ENCODE peak calls at places on chromosome 3, in four cellular contexts. C is mesothelial cell of epicardium, X is endothelial cell, Z is LoVo. A is an unnamed sample.

GRCh38 chr3:58148049-58148448 is 62.7 kb downstream of the DNASE1L3 start:
- DNase-seq in C (no peak), X (no peak), Z (no peak), A (no peak)

GRCh38 chr3:112587336-112587735 is 25.5 kb downstream of the SLC35A5 start:
- DNase-seq in C (no peak), X (no peak), Z (no peak), A (no peak)

GRCh38 chr3:126971891-126972351 is 11.0 kb upstream of the PLXNA1 start:
- DNase-seq in C (no peak), X (no peak), Z (no peak), A (no peak)

GRCh38 chr3:155233213-155233612 is 60.3 kb downstream of the STRIT1 start:
- DNase-seq in C (no peak), X (no peak), Z (peak), A (peak)

GRCh38 chr3:124115279-124115678 is 123.4 kb upstream of the ROPN1 start:
- DNase-seq in C (no peak), X (no peak), Z (no peak), A (no peak)

GRCh38 chr3:152688313-152688712 is 146.6 kb upstream of the P2RY1 start:
- DNase-seq in C (no peak), X (no peak), Z (no peak), A (no peak)

GRCh38 chr3:130834476-130834875 is 59.4 kb upstream of the ATP2C1 start:
- DNase-seq in C (no peak), X (no peak), Z (no peak), A (no peak)

GRCh38 chr3:172511783-172512357 is 11.4 kb downstream of the TNFSF10 start:
- DNase-seq in C (no peak), X (no peak), Z (no peak), A (no peak)

GRCh38 chr3:32817561-32818430 is at the start of gene TRIM71:
- DNase-seq in C (peak), X (peak), Z (no peak), A (no peak)

GRCh38 chr3:127289646-127290575 is 2.1 kb upstream of the PRR20G start:
- DNase-seq in C (no peak), X (no peak), Z (no peak), A (no peak)

A was measured in Caki2.